ENCODE peak calls at places on chromosome 16, in six cellular contexts. I is H1, S is HepG2, L is A549, B is ovary, E is tibial nerve. N is an unnamed sample. For H3K4me1, the result is how much of the 10 kb centered on the place peaks cover.

GRCh38 chr16:57299009-57299718 is 14.7 kb upstream of the PLLP start:
- DNase-seq in L (peak), B (no peak), I (peak), E (no peak), S (peak), N (peak)

GRCh38 chr16:1278456-1278855 is 22.6 kb downstream of the TPSD1 start:
- DNase-seq in S (no peak), L (no peak), B (no peak), I (no peak), E (no peak), N (no peak)

GRCh38 chr16:6682142-6682811 is 650.4 kb upstream of the RBFOX1 start:
- DNase-seq in L (peak), B (no peak), S (peak), E (peak), I (peak), N (peak)

GRCh38 chr16:3080024-3080423 is 14.6 kb downstream of the IL32 start:
- DNase-seq in S (no peak), B (no peak), I (no peak), E (no peak), L (no peak), N (no peak)

GRCh38 chr16:89325861-89326471 is 108.5 kb downstream of the ZNF778 start:
- DNase-seq in S (no peak), B (peak), I (no peak), E (no peak), L (peak), N (peak)

GRCh38 chr16:8026450-8026849 is 563.9 kb downstream of the TMEM114 start:
- DNase-seq in B (no peak), I (peak), L (no peak), E (no peak), S (no peak), N (no peak)

GRCh38 chr16:86931410-86931941 is 353.1 kb downstream of the FOXL1 start:
- DNase-seq in S (no peak), L (no peak), B (no peak), E (peak), I (no peak), N (no peak)

GRCh38 chr16:62088731-62089410 is 52.6 kb upstream of the CDH8 start:
- DNase-seq in S (no peak), L (no peak), E (no peak), I (no peak), B (no peak), N (no peak)

GRCh38 chr16:50035468-50035992 is 10.5 kb downstream of the CNEP1R1 start:
- DNase-seq in E (no peak), I (no peak), L (no peak), B (no peak), S (peak), N (peak)

GRCh38 chr16:84303023-84303422 is 8.3 kb downstream of the WFDC1 start:
- DNase-seq in B (no peak), L (no peak), S (no peak), E (no peak), I (no peak), N (peak)

GRCh38 chr16:14539631-14540030 is 90.4 kb downstream of the PARN start:
- DNase-seq in S (no peak), L (no peak), I (no peak), E (no peak), B (no peak), N (no peak)

GRCh38 chr16:13060932-13061331 is 159.5 kb downstream of the SHISA9 start:
- DNase-seq in I (no peak), S (no peak), B (no peak), E (no peak), L (no peak), N (no peak)

GRCh38 chr16:81588326-81589081 is 143.9 kb downstream of the CMIP start:
- DNase-seq in I (no peak), B (no peak), S (no peak), L (no peak), E (no peak), N (no peak)

GRCh38 chr16:2835638-2836493 is 5.8 kb downstream of the ZG16B start:
- DNase-seq in S (peak), L (peak), I (no peak), B (no peak), E (no peak), N (peak)

GRCh38 chr16:69563605-69564580 is 1.9 kb upstream of the NFAT5 start:
- DNase-seq in L (peak), I (peak), E (no peak), B (no peak), S (peak), N (no peak)

GRCh38 chr16:56649271-56649670 is 2.4 kb upstream of the MT1B start:
- DNase-seq in I (no peak), E (no peak), B (no peak), L (no peak), S (no peak), N (no peak)

GRCh38 chr16:71214771-71215381 is 15.6 kb downstream of the HYDIN start:
- DNase-seq in B (no peak), L (peak), E (no peak), I (no peak), S (peak), N (no peak)

GRCh38 chr16:56506941-56507340 is 12.9 kb downstream of the BBS2 start:
- DNase-seq in L (no peak), I (no peak), S (no peak), E (no peak), B (no peak), N (no peak)

GRCh38 chr16:55703003-55704001 is 47.5 kb downstream of the SLC6A2 start:
- DNase-seq in I (no peak), B (no peak), E (peak), L (peak), S (peak), N (no peak)

GRCh38 chr16:1794908-1795666 is 1.6 kb upstream of the IGFALS start:
- DNase-seq in S (no peak), B (no peak), I (no peak), L (no peak), E (no peak), N (no peak)

GRCh38 chr16:85583491-85584181 is 29.5 kb upstream of the GSE1 start:
- DNase-seq in L (no peak), S (no peak), B (no peak), I (no peak), E (no peak), N (no peak)

GRCh38 chr16:80569440-80570105 is 28.8 kb downstream of the DYNLRB2 start:
- DNase-seq in B (no peak), S (no peak), E (no peak), L (peak), I (no peak), N (no peak)

GRCh38 chr16:56910654-56911539 is 21.0 kb upstream of the HERPUD1 start:
- DNase-seq in L (no peak), I (no peak), S (no peak), E (peak), B (no peak), N (peak)

GRCh38 chr16:4407543-4408322 is 8.7 kb downstream of the CORO7 start:
- DNase-seq in S (no peak), E (no peak), I (no peak), B (peak), L (no peak), N (peak)

GRCh38 chr16:31868701-31869167 is 4.9 kb upstream of the ZNF267 start:
- DNase-seq in E (peak), B (peak), L (peak), S (peak), I (peak), N (peak)

GRCh38 chr16:80997139-80997798 is 9.4 kb downstream of the CMC2 start:
- DNase-seq in I (no peak), L (peak), B (no peak), S (peak), E (no peak), N (no peak)

GRCh38 chr16:65543781-65544740 is 422.2 kb upstream of the CDH11 start:
- DNase-seq in I (no peak), B (no peak), S (no peak), L (no peak), E (no peak), N (no peak)

GRCh38 chr16:15949210-15950166 is at the start of gene ABCC1:
- DNase-seq in S (peak), L (peak), B (peak), E (no peak), I (peak), N (peak)

GRCh38 chr16:1890024-1890700 is 18.2 kb upstream of the MEIOB start:
- DNase-seq in I (no peak), L (no peak), B (no peak), E (no peak), S (no peak), N (no peak)

GRCh38 chr16:20956319-20956718 is 55.7 kb downstream of the LYRM1 start:
- DNase-seq in I (no peak), L (no peak), B (no peak), S (no peak), E (no peak), N (no peak)

GRCh38 chr16:65634291-65634690 is 512.4 kb upstream of the CDH11 start:
- DNase-seq in E (no peak), L (no peak), B (no peak), I (no peak), S (no peak), N (no peak)

GRCh38 chr16:80683646-80684045 is 120.8 kb downstream of the CDYL2 start:
- DNase-seq in L (no peak), I (no peak), E (no peak), B (no peak), S (no peak), N (no peak)

GRCh38 chr16:9630985-9631384 is 539.5 kb downstream of the HAPSTR1 start:
- DNase-seq in S (no peak), L (no peak), I (no peak), B (no peak), E (no peak), N (no peak)

GRCh38 chr16:54136276-54136625 is 150.3 kb downstream of the IRX3 start:
- DNase-seq in I (no peak), S (no peak), L (no peak), E (no peak), B (no peak), N (no peak)

GRCh38 chr16:1899641-1900451 is 18.4 kb downstream of the HS3ST6 start:
- DNase-seq in L (no peak), B (no peak), S (no peak), I (no peak), E (no peak), N (peak)

GRCh38 chr16:48155926-48156789 is at the start of gene ABCC12:
- DNase-seq in B (no peak), I (no peak), E (no peak), L (no peak), S (no peak), N (no peak)

GRCh38 chr16:48158296-48158695 is 2.5 kb upstream of the ABCC12 start:
- DNase-seq in I (no peak), L (peak), S (peak), B (no peak), E (no peak), N (no peak)

GRCh38 chr16:48157302-48157701 is 1.5 kb upstream of the ABCC12 start:
- DNase-seq in I (no peak), E (no peak), L (no peak), B (no peak), S (no peak), N (no peak)

GRCh38 chr16:48156790-48157209 is 1.0 kb upstream of the ABCC12 start:
- DNase-seq in B (peak), S (peak), I (peak), E (peak), L (peak), N (peak)

DNA sequence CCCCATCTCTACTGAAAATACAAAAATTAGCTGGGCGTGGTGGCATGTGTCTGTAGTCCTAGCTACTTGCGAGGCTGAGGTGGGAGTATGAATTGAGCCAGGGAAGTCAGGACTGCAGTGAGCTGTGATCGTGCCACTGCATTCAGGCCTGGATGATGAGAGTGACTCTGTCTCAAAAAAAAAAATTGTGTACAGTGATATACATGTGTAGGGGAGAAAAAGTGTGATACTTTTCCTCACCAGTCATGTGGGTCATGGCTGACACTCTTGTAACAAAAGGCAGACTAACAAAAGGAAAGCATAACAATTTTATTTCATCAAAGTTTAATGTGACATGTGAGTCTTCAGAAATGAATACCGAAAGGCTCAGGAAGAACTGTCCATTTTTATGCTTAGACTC is 2.0 kb upstream of the ABCC12 start:
- DNase-seq in L (no peak), I (no peak), S (no peak), B (no peak), E (no peak), N (no peak)
- TF ChIP-seq CTCF in L (no peak), I (no peak), S (no peak), B (no peak), E (no peak), N (no peak)

DNA sequence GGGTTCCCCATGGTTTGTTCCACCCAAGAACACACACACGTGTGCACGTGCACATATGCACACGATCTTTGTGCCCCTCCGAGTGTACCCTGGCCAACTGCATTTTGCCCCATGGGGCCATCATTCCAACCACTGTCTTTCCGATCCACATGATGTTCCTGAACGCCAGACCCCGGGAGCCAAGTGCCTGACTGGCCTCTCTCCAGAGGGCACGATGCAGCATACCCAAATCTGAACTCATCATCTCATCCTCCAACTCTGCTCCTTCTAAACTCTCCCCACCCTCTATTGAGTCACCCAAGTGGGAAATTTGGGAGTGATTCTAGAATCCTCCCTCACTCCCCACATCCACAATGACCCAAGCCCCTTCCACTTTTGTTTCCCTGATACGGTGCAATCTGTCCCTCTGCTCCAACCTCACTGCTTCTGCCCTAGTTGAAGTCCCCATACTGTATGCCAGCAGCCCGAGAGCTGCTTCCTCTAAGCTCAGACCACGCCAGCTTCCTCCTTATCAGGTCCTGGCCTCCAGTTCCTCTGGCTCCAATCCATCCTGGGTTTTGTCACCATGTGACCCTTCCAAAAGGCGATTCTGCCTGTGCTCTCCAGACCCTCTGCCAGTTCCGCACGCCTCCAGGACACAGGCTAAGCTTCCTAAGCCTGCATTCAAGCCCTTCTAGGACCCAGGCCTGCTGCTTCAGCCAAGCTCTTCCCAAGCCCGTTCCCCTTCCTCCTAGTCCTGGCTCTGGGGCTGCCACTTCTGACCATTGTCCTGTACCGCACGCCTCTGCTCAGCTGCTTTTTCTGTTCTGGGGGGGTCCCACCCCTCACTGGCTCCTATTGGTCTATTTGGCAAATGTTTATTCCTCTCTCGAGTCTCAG is 10.1 kb upstream of the TMEM208 start:
- DNase-seq in L (no peak), S (no peak), B (no peak), I (no peak), E (peak), N (no peak)
- TF ChIP-seq EP300 in L (no peak), S (no peak), B (no peak), I (no peak), E (no peak), N (no peak)

GRCh38 chr16:11907160-11907970 is 8.4 kb downstream of the GSPT1 start:
- DNase-seq in L (no peak), I (no peak), B (no peak), E (no peak), S (no peak), N (no peak)

GRCh38 chr16:11913425-11914079 is 2.2 kb downstream of the GSPT1 start:
- DNase-seq in B (no peak), L (peak), I (no peak), S (no peak), E (no peak), N (no peak)

GRCh38 chr16:11914210-11914758 is 1.5 kb downstream of the GSPT1 start:
- DNase-seq in E (no peak), L (no peak), B (no peak), S (no peak), I (no peak), N (no peak)

GRCh38 chr16:11914759-11915643 is 755 bp downstream of the GSPT1 start:
- DNase-seq in B (no peak), E (no peak), L (peak), S (no peak), I (peak), N (peak)

GRCh38 chr16:11909653-11910551 is 5.9 kb downstream of the GSPT1 start:
- DNase-seq in L (no peak), B (no peak), S (no peak), E (no peak), I (no peak), N (no peak)
- H3K4me1 ChIP-seq in L (under half), B (under half), S (half or more), E (under half), I (under half), N (half or more)

DNA sequence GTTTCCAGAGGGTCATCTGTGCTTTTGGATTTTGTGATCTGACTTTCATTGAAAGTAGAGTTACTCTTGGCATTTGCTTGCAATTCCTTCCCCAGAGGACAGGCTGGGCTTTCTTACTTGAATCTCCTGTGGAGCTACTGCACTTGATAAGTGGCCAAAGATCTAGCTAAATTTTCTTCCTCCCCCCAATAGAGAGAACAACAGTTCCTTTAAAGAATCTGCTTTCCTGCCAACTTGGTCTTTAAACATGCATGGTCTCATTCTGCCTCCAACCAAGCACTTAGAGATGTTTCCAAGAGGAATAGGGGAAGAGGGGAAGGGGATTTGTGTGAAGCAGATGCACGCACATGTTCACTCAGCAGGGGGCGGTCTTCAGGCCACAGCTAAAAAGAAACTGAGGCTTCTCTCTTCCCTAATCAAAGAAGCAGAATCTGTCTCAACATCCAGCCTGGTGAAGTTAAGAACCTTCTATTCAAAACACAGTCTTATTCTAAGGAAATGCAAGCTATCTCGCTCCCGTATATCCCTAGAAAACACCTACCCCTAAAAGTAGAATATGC is 229.6 kb downstream of the ZFHX3 start:
- DNase-seq in S (no peak), I (peak), L (no peak), B (no peak), E (no peak), N (no peak)
- TF ChIP-seq CTCF in S (peak), I (peak), L (no peak), B (no peak), E (no peak), N (no peak)

DNA sequence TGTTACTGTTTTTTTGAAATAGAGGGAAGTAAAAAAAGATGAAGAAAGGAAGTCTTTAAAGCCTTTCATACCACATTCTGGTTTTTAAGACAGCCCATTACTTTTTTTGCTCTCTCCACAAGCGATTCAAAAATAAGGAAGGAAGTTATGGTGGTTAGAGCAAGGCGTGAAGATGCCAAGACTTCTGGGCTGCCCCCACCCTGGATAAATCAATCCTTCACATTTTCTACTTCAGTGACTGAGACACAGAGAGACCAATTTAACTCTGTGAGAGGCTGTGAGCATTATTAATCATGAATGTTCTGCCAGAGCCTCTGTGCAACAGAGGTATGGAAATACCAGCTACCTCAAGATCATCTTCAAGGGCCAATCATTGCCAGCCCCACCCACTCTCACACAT is 82.3 kb upstream of the BCAR1 start:
- DNase-seq in E (no peak), S (no peak), I (no peak), L (no peak), B (no peak), N (no peak)
- TF ChIP-seq EP300 in E (no peak), S (no peak), I (no peak), L (no peak), B (no peak), N (no peak)